ENCODE peak calls at places on chromosomes 4 and X, in five cellular contexts. One of them, this sample, is unnamed.

GRCh38 chrX:14027511-14028019 is 2.1 kb downstream of the GEMIN8 start:
- DNase-seq in sigmoid colon: no peak
- DNase-seq in OCI-LY7: no peak
- DNase-seq in upper lobe of right lung: no peak
- DNase-seq in neural progenitor cell: no peak
- DNase-seq in this sample: peak

GRCh38 chr4:103845075-103845474 is 125.3 kb upstream of the TACR3 start:
- DNase-seq in neural progenitor cell: no peak
- DNase-seq in upper lobe of right lung: no peak
- DNase-seq in OCI-LY7: no peak
- DNase-seq in sigmoid colon: no peak
- DNase-seq in this sample: no peak

GRCh38 chr4:170529760-170530440 is 440.1 kb upstream of the AADAT start:
- DNase-seq in OCI-LY7: no peak
- DNase-seq in sigmoid colon: no peak
- DNase-seq in upper lobe of right lung: no peak
- DNase-seq in neural progenitor cell: no peak
- DNase-seq in this sample: no peak

GRCh38 chr4:10441512-10441911 is 15.7 kb downstream of the ZNF518B start:
- DNase-seq in upper lobe of right lung: no peak
- DNase-seq in neural progenitor cell: no peak
- DNase-seq in sigmoid colon: no peak
- DNase-seq in OCI-LY7: no peak
- DNase-seq in this sample: no peak

GRCh38 chr4:11495818-11496217 is 67.1 kb upstream of the HS3ST1 start:
- DNase-seq in upper lobe of right lung: no peak
- DNase-seq in sigmoid colon: no peak
- DNase-seq in OCI-LY7: no peak
- DNase-seq in neural progenitor cell: no peak
- DNase-seq in this sample: no peak

GRCh38 chrX:132270699-132271098 is 51.5 kb upstream of the RAP2C start:
- DNase-seq in neural progenitor cell: no peak
- DNase-seq in sigmoid colon: peak
- DNase-seq in OCI-LY7: no peak
- DNase-seq in upper lobe of right lung: no peak
- DNase-seq in this sample: no peak

GRCh38 chr4:139808381-139809206 is 143.0 kb downstream of the MGST2 start:
- DNase-seq in neural progenitor cell: peak
- DNase-seq in sigmoid colon: no peak
- DNase-seq in upper lobe of right lung: no peak
- DNase-seq in OCI-LY7: no peak
- DNase-seq in this sample: no peak

GRCh38 chr4:43456383-43456782 is 563.9 kb downstream of the GRXCR1 start:
- DNase-seq in neural progenitor cell: no peak
- DNase-seq in OCI-LY7: no peak
- DNase-seq in upper lobe of right lung: no peak
- DNase-seq in sigmoid colon: no peak
- DNase-seq in this sample: no peak

GRCh38 chrX:131041652-131042051 is 16.5 kb upstream of the ARHGAP36 start:
- DNase-seq in upper lobe of right lung: no peak
- DNase-seq in OCI-LY7: no peak
- DNase-seq in neural progenitor cell: no peak
- DNase-seq in sigmoid colon: no peak
- DNase-seq in this sample: no peak

GRCh38 chrX:105552395-105552794 is 269.9 kb upstream of the NRK start:
- DNase-seq in neural progenitor cell: no peak
- DNase-seq in upper lobe of right lung: no peak
- DNase-seq in OCI-LY7: no peak
- DNase-seq in sigmoid colon: no peak
- DNase-seq in this sample: no peak

GRCh38 chrX:45767021-45767491 is 566.4 kb upstream of the DIPK2B start:
- DNase-seq in neural progenitor cell: no peak
- DNase-seq in upper lobe of right lung: no peak
- DNase-seq in sigmoid colon: no peak
- DNase-seq in OCI-LY7: no peak
- DNase-seq in this sample: no peak

GRCh38 chr4:118954246-118954645 is 65.6 kb downstream of the SYNPO2 start:
- DNase-seq in sigmoid colon: no peak
- DNase-seq in upper lobe of right lung: no peak
- DNase-seq in OCI-LY7: peak
- DNase-seq in neural progenitor cell: no peak
- DNase-seq in this sample: no peak
- TF ChIP-seq CTCF in sigmoid colon: no peak
- TF ChIP-seq CTCF in upper lobe of right lung: no peak
- TF ChIP-seq CTCF in OCI-LY7: peak
- TF ChIP-seq CTCF in neural progenitor cell: no peak
- TF ChIP-seq CTCF in this sample: peak

DNA sequence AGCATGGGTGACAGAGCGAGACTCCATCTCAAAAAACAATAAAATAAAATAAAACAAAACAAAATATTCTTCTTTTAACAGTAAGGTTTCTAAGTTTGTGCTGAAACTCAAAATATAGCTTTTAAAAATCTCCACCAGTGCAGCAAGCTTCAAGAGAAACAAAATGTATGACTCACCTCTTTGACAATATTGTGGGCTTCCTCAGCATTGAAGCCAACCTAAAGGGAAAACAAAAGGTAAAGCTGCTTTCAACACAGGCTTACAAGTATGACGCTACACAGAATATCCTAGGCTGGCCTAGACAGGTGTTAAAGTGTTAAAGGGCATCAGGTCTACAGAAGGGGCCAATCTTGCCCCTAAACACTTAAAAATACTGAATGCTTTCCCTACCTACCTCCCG is 1.2 kb downstream of the DYNLT3 start:
- DNase-seq in OCI-LY7: no peak
- DNase-seq in upper lobe of right lung: no peak
- DNase-seq in sigmoid colon: no peak
- DNase-seq in neural progenitor cell: no peak
- DNase-seq in this sample: no peak
- H3K4me3 ChIP-seq in OCI-LY7: no peak
- H3K4me3 ChIP-seq in upper lobe of right lung: peak
- H3K4me3 ChIP-seq in sigmoid colon: peak
- H3K4me3 ChIP-seq in neural progenitor cell: peak
- H3K4me3 ChIP-seq in this sample: no peak

GRCh38 chr4:48767055-48767454 is 13.0 kb downstream of the FRYL start:
- DNase-seq in OCI-LY7: no peak
- DNase-seq in neural progenitor cell: no peak
- DNase-seq in sigmoid colon: no peak
- DNase-seq in upper lobe of right lung: no peak
- DNase-seq in this sample: no peak
- TF ChIP-seq CTCF in OCI-LY7: no peak
- TF ChIP-seq CTCF in neural progenitor cell: peak
- TF ChIP-seq CTCF in sigmoid colon: no peak
- TF ChIP-seq CTCF in upper lobe of right lung: no peak
- TF ChIP-seq CTCF in this sample: no peak

DNA sequence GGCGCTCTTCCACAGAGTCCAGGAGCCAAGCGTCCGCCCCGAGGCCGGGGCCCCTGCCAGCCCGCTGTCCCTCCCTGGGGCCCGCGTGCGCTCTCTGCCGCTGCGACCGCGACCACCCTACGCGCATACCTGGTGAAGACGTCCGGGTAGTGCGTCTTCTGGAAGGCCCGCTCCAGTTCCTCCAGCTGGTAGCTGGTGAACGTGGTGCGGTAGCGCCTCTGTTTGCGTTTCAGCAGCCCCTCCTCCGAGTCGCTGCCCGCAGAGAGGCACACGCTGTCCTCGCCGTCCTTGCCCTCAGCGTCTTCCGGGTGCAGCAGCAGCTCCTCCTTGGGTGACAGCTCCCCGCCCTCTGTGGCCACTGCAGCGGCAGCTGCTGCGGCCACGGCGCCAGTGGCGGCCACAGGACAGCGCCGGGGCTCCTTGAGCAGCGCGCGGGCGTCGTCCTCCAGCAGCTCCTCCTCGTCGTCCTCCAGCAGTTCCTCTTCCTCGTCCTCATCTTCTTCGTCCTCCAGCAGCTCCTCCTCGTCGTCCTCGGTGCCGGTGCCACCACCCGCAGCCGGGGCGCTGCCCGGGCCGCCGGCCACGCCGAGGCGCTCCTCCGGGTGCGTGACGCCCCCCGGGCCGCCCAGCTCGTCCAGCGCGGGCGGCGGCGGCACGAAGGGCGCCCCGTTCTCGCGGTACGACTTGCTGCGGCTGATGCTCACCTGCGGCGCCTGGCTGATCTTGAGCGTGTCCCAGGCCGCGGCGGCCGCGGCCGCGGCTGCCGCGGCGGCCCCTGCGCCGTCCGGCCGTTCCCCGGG is 2.8 kb downstream of the ARX start:
- DNase-seq in upper lobe of right lung: no peak
- DNase-seq in sigmoid colon: no peak
- DNase-seq in neural progenitor cell: peak
- DNase-seq in OCI-LY7: no peak
- DNase-seq in this sample: peak
- H3K4me3 ChIP-seq in upper lobe of right lung: no peak
- H3K4me3 ChIP-seq in sigmoid colon: peak
- H3K4me3 ChIP-seq in neural progenitor cell: peak
- H3K4me3 ChIP-seq in OCI-LY7: peak
- H3K4me3 ChIP-seq in this sample: peak

DNA sequence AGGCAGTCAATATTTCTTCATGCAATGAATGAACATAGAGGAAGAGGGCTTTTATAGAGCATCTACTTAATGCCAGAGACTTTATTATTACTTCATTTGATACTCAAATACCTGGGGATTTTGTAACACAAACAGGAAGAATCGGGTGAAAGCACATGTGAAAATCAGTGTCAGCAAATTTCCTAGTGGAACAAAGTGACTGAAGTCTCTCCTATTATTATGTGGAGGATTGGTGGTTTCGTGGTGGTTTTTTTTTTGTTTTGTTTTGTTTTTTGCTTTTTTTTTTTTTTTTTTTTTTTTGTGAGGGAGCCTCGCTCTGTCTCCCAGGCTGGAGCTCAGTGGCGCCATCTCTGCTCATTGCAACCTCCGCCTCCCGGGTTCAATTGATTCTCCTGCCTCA is 207.0 kb downstream of the RRAGB start:
- DNase-seq in upper lobe of right lung: no peak
- DNase-seq in neural progenitor cell: no peak
- DNase-seq in sigmoid colon: no peak
- DNase-seq in OCI-LY7: no peak
- DNase-seq in this sample: no peak
- TF ChIP-seq CTCF in upper lobe of right lung: no peak
- TF ChIP-seq CTCF in neural progenitor cell: no peak
- TF ChIP-seq CTCF in sigmoid colon: no peak
- TF ChIP-seq CTCF in OCI-LY7: no peak
- TF ChIP-seq CTCF in this sample: no peak

GRCh38 chr4:158861281-158861680 is 92.5 kb downstream of the FNIP2 start:
- DNase-seq in sigmoid colon: no peak
- DNase-seq in OCI-LY7: no peak
- DNase-seq in upper lobe of right lung: no peak
- DNase-seq in neural progenitor cell: no peak
- DNase-seq in this sample: no peak
- H3K4me3 ChIP-seq in sigmoid colon: no peak
- H3K4me3 ChIP-seq in OCI-LY7: no peak
- H3K4me3 ChIP-seq in upper lobe of right lung: no peak
- H3K4me3 ChIP-seq in neural progenitor cell: no peak
- H3K4me3 ChIP-seq in this sample: no peak

GRCh38 chr4:146510942-146511341 is 10.8 kb downstream of the SLC10A7 start:
- DNase-seq in neural progenitor cell: no peak
- DNase-seq in OCI-LY7: no peak
- DNase-seq in upper lobe of right lung: no peak
- DNase-seq in sigmoid colon: no peak
- DNase-seq in this sample: no peak
- TF ChIP-seq CTCF in neural progenitor cell: peak
- TF ChIP-seq CTCF in OCI-LY7: peak
- TF ChIP-seq CTCF in upper lobe of right lung: no peak
- TF ChIP-seq CTCF in sigmoid colon: no peak
- TF ChIP-seq CTCF in this sample: no peak

GRCh38 chr4:112817933-112818921 is 181.3 kb downstream of the LARP7 start:
- DNase-seq in upper lobe of right lung: peak
- DNase-seq in neural progenitor cell: peak
- DNase-seq in OCI-LY7: no peak
- DNase-seq in sigmoid colon: peak
- DNase-seq in this sample: peak
- H3K4me3 ChIP-seq in upper lobe of right lung: peak
- H3K4me3 ChIP-seq in neural progenitor cell: peak
- H3K4me3 ChIP-seq in OCI-LY7: no peak
- H3K4me3 ChIP-seq in sigmoid colon: peak
- H3K4me3 ChIP-seq in this sample: peak

This sample was measured in GM06990.